ENCODE peak calls at places on chromosomes 7 and 10, in six cellular contexts. E, O, A, B, Y and Q are unnamed samples.

GRCh38 chr7:55111007-55111406 is 92.2 kb downstream of the EGFR start:
- DNase-seq in E (no peak), O (no peak), A (no peak), B (no peak), Y (no peak), Q (no peak)

GRCh38 chr7:67900456-67900855 is 903.8 kb downstream of the TYW1 start:
- DNase-seq in E (no peak), O (no peak), A (no peak), B (no peak), Y (no peak), Q (no peak)

GRCh38 chr10:34811968-34812514 is 3.1 kb downstream of the PARD3 start:
- DNase-seq in E (no peak), O (no peak), A (no peak), B (no peak), Y (no peak), Q (no peak)

GRCh38 chr10:87594864-87595263 is 64.8 kb upstream of the PAPSS2 start:
- DNase-seq in E (no peak), O (no peak), A (no peak), B (no peak), Y (no peak), Q (no peak)

GRCh38 chr10:89301231-89301630 is 615 bp upstream of the IFIT2 start:
- DNase-seq in E (no peak), O (no peak), A (no peak), B (no peak), Y (no peak), Q (no peak)

GRCh38 chr7:73770002-73770859 is at the start of gene CLDN3:
- DNase-seq in E (no peak), O (peak), A (peak), B (peak), Y (no peak), Q (peak)

GRCh38 chr7:47937065-47937687 is 11.1 kb downstream of the PKD1L1 start:
- DNase-seq in E (no peak), O (no peak), A (no peak), B (no peak), Y (peak), Q (no peak)

GRCh38 chr10:110165239-110165638 is 42.2 kb upstream of the MXI1 start:
- DNase-seq in E (no peak), O (no peak), A (no peak), B (peak), Y (no peak), Q (no peak)

GRCh38 chr10:96850825-96851224 is 18.7 kb downstream of the LCOR start:
- DNase-seq in E (no peak), O (no peak), A (no peak), B (no peak), Y (no peak), Q (no peak)

GRCh38 chr7:155593455-155594162 is 47.2 kb upstream of the CNPY1 start:
- DNase-seq in E (no peak), O (no peak), A (no peak), B (no peak), Y (no peak), Q (no peak)

GRCh38 chr10:103828587-103829186 is 26.7 kb downstream of the SH3PXD2A start:
- DNase-seq in E (peak), O (no peak), A (no peak), B (no peak), Y (no peak), Q (no peak)

GRCh38 chr10:132452651-132453469 is 55.9 kb downstream of the PWWP2B start:
- DNase-seq in E (peak), O (peak), A (no peak), B (peak), Y (no peak), Q (peak)

GRCh38 chr7:85851571-85852193 is 664.8 kb upstream of the SEMA3D start:
- DNase-seq in E (peak), O (no peak), A (peak), B (no peak), Y (no peak), Q (peak)

GRCh38 chr7:77223261-77223660 is 23.6 kb upstream of the FGL2 start:
- DNase-seq in E (peak), O (no peak), A (no peak), B (no peak), Y (no peak), Q (no peak)

GRCh38 chr10:106795619-106796018 is 368.9 kb downstream of the SORCS1 start:
- DNase-seq in E (peak), O (peak), A (no peak), B (no peak), Y (peak), Q (peak)

GRCh38 chr10:86229378-86229777 is 137.2 kb downstream of the GRID1 start:
- DNase-seq in E (no peak), O (no peak), A (no peak), B (no peak), Y (no peak), Q (no peak)

GRCh38 chr7:11082552-11083213 is 109.0 kb downstream of the PHF14 start:
- DNase-seq in E (peak), O (no peak), A (no peak), B (no peak), Y (no peak), Q (no peak)
- TF ChIP-seq JUND in E (no peak), O (no peak), A (no peak), B (no peak), Y (no peak), Q (no peak)

DNA sequence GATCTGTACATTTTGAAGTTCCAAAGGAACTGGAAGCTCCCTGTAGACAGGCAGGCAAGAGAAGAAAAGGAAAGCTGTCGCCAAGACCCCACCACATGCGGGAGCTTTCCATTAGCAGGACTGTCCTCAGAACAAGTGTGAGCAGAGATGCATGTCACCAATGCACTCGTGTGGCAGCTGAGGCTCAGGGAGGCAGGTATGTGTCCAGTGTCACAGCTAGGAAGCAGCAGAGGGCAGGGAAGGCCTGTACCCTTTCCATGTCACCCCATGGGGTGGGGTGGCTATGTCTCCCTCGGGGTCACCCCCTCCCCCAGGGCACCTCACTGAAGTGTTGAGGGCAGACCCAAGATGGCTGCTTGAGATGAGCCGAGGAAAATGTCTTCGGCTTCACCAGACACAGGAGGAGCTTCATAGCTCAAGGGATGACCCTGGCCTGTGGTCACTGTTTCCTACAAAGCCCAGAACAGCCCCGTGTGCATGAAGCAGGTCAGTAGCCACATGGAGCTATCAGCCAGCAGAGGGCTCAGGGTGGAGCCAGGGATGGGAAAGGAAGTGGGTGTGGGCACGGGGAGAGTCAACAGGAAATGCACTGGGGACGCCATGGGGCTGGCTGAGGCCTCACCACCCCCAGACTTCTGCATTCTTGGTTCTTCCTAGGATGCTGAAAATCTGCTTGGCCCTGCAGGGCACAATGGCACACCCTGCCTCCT is 96.6 kb downstream of the FAM53B start:
- DNase-seq in E (peak), O (peak), A (peak), B (no peak), Y (peak), Q (peak)
- TF ChIP-seq CTCF in E (peak), O (peak), A (peak), B (peak), Y (peak), Q (no peak)

GRCh38 chr7:123788584-123788983 is 39.8 kb upstream of the WASL start:
- DNase-seq in E (no peak), O (no peak), A (no peak), B (no peak), Y (no peak), Q (no peak)

GRCh38 chr7:123782071-123782798 is 33.4 kb upstream of the WASL start:
- DNase-seq in E (no peak), O (no peak), A (no peak), B (no peak), Y (no peak), Q (no peak)

GRCh38 chr7:123787227-123788007 is 38.6 kb upstream of the WASL start:
- DNase-seq in E (no peak), O (no peak), A (no peak), B (no peak), Y (no peak), Q (no peak)

GRCh38 chr7:123783820-123784219 is 35.0 kb upstream of the WASL start:
- DNase-seq in E (no peak), O (no peak), A (no peak), B (no peak), Y (no peak), Q (no peak)

DNA sequence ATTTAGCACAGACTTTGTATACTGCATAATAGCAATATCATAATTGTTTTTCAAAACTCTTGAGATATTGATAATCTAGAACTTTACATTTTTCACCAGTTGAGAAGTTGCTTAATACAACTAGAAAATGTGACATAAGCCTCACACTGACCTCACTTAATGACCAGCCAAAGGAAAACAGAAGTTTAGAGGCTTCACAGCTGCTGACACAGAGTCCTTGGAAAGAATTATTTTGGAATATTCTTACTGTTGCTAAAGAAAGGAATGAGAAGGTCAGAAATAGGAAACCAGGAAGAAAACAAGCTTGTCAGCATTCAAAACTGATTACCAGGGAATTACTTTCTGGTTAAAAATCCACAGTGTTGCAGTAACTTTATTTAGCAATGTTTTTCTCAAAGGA is 35.5 kb upstream of the WASL start:
- DNase-seq in E (no peak), O (no peak), A (no peak), B (no peak), Y (no peak), Q (no peak)
- TF ChIP-seq JUND in E (no peak), O (no peak), A (no peak), B (no peak), Y (no peak), Q (no peak)

GRCh38 chr10:123380491-123381085 is 226.4 kb downstream of the BUB3 start:
- DNase-seq in E (peak), O (no peak), A (no peak), B (no peak), Y (no peak), Q (peak)
- TF ChIP-seq CTCF in E (peak), O (peak), A (peak), B (peak), Y (peak), Q (peak)

GRCh38 chr10:3080608-3081007 is 13.3 kb downstream of the PFKP start:
- DNase-seq in E (no peak), O (no peak), A (no peak), B (no peak), Y (no peak), Q (peak)

GRCh38 chr10:3077940-3078630 is 10.7 kb downstream of the PFKP start:
- DNase-seq in E (no peak), O (no peak), A (no peak), B (no peak), Y (no peak), Q (no peak)

GRCh38 chr10:3074985-3075600 is 7.7 kb downstream of the PFKP start:
- DNase-seq in E (no peak), O (no peak), A (no peak), B (no peak), Y (no peak), Q (no peak)

GRCh38 chr10:3076138-3076537 is 8.8 kb downstream of the PFKP start:
- DNase-seq in E (no peak), O (no peak), A (no peak), B (no peak), Y (no peak), Q (no peak)

GRCh38 chr10:3077506-3077905 is 10.2 kb downstream of the PFKP start:
- DNase-seq in E (no peak), O (no peak), A (no peak), B (no peak), Y (no peak), Q (no peak)
- TF ChIP-seq JUND in E (no peak), O (no peak), A (no peak), B (no peak), Y (no peak), Q (no peak)

GRCh38 chr7:105760549-105761447 is 115.6 kb downstream of the ATXN7L1 start:
- DNase-seq in E (no peak), O (no peak), A (no peak), B (no peak), Y (no peak), Q (no peak)

GRCh38 chr7:105764506-105764905 is 111.9 kb downstream of the ATXN7L1 start:
- DNase-seq in E (no peak), O (no peak), A (no peak), B (no peak), Y (no peak), Q (no peak)

GRCh38 chr7:105756402-105756801 is 120.0 kb downstream of the ATXN7L1 start:
- DNase-seq in E (no peak), O (no peak), A (no peak), B (no peak), Y (no peak), Q (no peak)

GRCh38 chr7:105765846-105766245 is 110.6 kb downstream of the ATXN7L1 start:
- DNase-seq in E (no peak), O (no peak), A (no peak), B (no peak), Y (no peak), Q (no peak)

GRCh38 chr7:105759670-105760548 is 116.5 kb downstream of the ATXN7L1 start:
- DNase-seq in E (peak), O (peak), A (peak), B (no peak), Y (no peak), Q (peak)
- TF ChIP-seq CTCF in E (peak), O (peak), A (peak), B (peak), Y (peak), Q (peak)

GRCh38 chr10:33349273-33349672 is 14.8 kb upstream of the NRP1 start:
- DNase-seq in E (no peak), O (no peak), A (no peak), B (no peak), Y (no peak), Q (no peak)
- TF ChIP-seq JUND in E (no peak), O (no peak), A (no peak), B (no peak), Y (no peak), Q (no peak)

DNA sequence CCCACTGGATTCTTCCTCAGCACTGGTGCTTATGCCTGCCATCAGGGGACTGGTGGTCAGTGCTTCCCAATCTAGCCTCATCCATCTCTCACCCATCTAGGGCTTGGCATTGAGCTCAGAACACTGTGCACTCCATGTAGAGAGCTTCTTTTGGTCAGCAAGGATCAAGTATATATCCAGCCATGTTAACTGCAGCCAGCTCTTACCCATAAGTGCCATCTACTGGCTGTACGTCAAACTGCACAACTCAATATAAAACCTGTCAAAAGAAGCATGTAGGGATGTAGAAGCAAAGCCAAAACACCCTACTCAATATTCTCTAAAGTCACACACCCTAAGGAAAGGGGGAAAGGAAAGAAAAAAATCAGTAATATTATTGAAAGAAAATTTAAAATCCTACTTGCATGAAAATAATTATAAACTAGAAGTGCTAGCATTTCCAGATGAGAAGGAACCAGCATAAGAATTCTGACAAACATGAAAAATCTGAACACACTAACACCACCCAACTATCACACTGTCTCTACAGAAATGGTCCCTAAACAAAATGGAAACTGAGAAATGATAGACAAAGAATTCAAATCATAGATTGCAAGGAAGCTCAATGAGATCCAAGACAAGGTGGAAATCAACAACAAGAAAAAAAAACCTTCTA is 531.1 kb upstream of the STEAP1 start:
- DNase-seq in E (peak), O (no peak), A (peak), B (peak), Y (peak), Q (peak)
- TF ChIP-seq CTCF in E (peak), O (peak), A (peak), B (peak), Y (peak), Q (peak)

GRCh38 chr7:151565541-151565940 is 45.8 kb upstream of the RHEB start:
- DNase-seq in E (no peak), O (no peak), A (no peak), B (no peak), Y (no peak), Q (no peak)
- TF ChIP-seq JUND in E (no peak), O (no peak), A (no peak), B (no peak), Y (no peak), Q (no peak)